ENCODE peak calls at places on chromosomes 12 and 14, in ten cellular contexts. S, C, F, P, T, R, W, X, B and Y are unnamed samples.
A peak's percentile ranks its signal among the peaks of the same experiment; 100 is the strongest.

GRCh38 chr12:133130038-133130807 is at the start of the genes ZNF10 and ZNF891:
- DNase-seq in S (peak; percentile 96), C (peak; percentile 95), F (peak; percentile 98), P (peak; percentile 98), T (peak; percentile 90), R (peak; percentile 99), W (peak; percentile 97), X (peak; percentile 94), B (peak; percentile 99), Y (peak; percentile 93)

GRCh38 chr12:6020930-6021329 is 75.9 kb upstream of the ANO2 start:
- DNase-seq in S (no peak), C (no peak), F (no peak), P (no peak), T (no peak), R (no peak), W (peak; percentile 92), X (no peak), B (no peak), Y (no peak)

GRCh38 chr14:38409081-38409705 is 153.3 kb upstream of the CLEC14A start:
- DNase-seq in S (no peak), C (no peak), F (no peak), P (no peak), T (no peak), R (no peak), W (peak; percentile 30), X (no peak), B (no peak), Y (no peak)

GRCh38 chr12:79424109-79424721 is 266.5 kb downstream of the PAWR start:
- DNase-seq in S (no peak), C (peak; percentile 27), F (no peak), P (peak; percentile 91), T (no peak), R (peak; percentile 97), W (peak; percentile 52), X (no peak), B (no peak), Y (no peak)

GRCh38 chr12:389138-390096 is at the start of gene KDM5A:
- DNase-seq in S (peak; percentile 97), C (peak; percentile 96), F (peak; percentile 91), P (peak; percentile 96), T (no peak), R (no peak), W (no peak), X (peak; percentile 87), B (peak; percentile 91), Y (peak; percentile 63)

GRCh38 chr12:78164154-78164553 is 333.5 kb downstream of the NAV3 start:
- DNase-seq in S (no peak), C (no peak), F (no peak), P (no peak), T (no peak), R (no peak), W (no peak), X (no peak), B (no peak), Y (no peak)

GRCh38 chr12:108912361-108912760 is 32.5 kb downstream of the DAO start:
- DNase-seq in S (no peak), C (no peak), F (no peak), P (no peak), T (no peak), R (no peak), W (no peak), X (no peak), B (no peak), Y (no peak)

GRCh38 chr14:44820230-44820964 is 141.3 kb downstream of the KLHL28 start:
- DNase-seq in S (peak; percentile 59), C (peak; percentile 20), F (no peak), P (no peak), T (no peak), R (no peak), W (no peak), X (no peak), B (no peak), Y (no peak)

GRCh38 chr12:90940872-90941499 is 14.0 kb downstream of the CCER1 start:
- DNase-seq in S (peak; percentile 65), C (peak; percentile 24), F (no peak), P (peak; percentile 73), T (no peak), R (peak; percentile 91), W (peak; percentile 76), X (no peak), B (no peak), Y (no peak)

GRCh38 chr12:47038270-47038748 is 41.1 kb upstream of the PCED1B start:
- DNase-seq in S (no peak), C (no peak), F (no peak), P (peak; percentile 56), T (no peak), R (peak; percentile 97), W (no peak), X (no peak), B (no peak), Y (no peak)

GRCh38 chr12:57826966-57827365 is 8.4 kb upstream of the AVIL start:
- DNase-seq in S (no peak), C (no peak), F (no peak), P (no peak), T (no peak), R (no peak), W (no peak), X (no peak), B (no peak), Y (no peak)

GRCh38 chr12:92955997-92956663 is 27.0 kb upstream of the EEA1 start:
- DNase-seq in S (no peak), C (no peak), F (no peak), P (peak; percentile 82), T (no peak), R (no peak), W (no peak), X (no peak), B (no peak), Y (no peak)

GRCh38 chr14:81401420-81402122 is 1.4 kb upstream of the STON2 start:
- DNase-seq in S (no peak), C (no peak), F (no peak), P (peak; percentile 80), T (no peak), R (no peak), W (no peak), X (no peak), B (no peak), Y (peak; percentile 41)

GRCh38 chr12:25714219-25714984 is 161.3 kb upstream of the LMNTD1 start:
- DNase-seq in S (no peak), C (no peak), F (no peak), P (no peak), T (no peak), R (no peak), W (no peak), X (no peak), B (no peak), Y (no peak)

GRCh38 chr12:96399081-96399918 is 939 bp downstream of the CDK17 start:
- DNase-seq in S (peak; percentile 55), C (peak; percentile 68), F (peak; percentile 65), P (peak; percentile 79), T (peak; percentile 69), R (peak; percentile 81), W (peak; percentile 84), X (peak; percentile 70), B (peak; percentile 78), Y (peak; percentile 45)

GRCh38 chr12:84785281-84785680 is 127.3 kb downstream of the SLC6A15 start:
- DNase-seq in S (no peak), C (no peak), F (no peak), P (no peak), T (no peak), R (no peak), W (no peak), X (no peak), B (no peak), Y (no peak)

GRCh38 chr12:989751-990278 is 1.2 kb upstream of the ERC1 start:
- DNase-seq in S (no peak), C (peak; percentile 21), F (no peak), P (peak; percentile 73), T (peak; percentile 19), R (peak; percentile 78), W (peak; percentile 83), X (no peak), B (peak; percentile 33), Y (no peak)

GRCh38 chr12:45208604-45209487 is 7.0 kb upstream of the ANO6 start:
- DNase-seq in S (no peak), C (no peak), F (no peak), P (peak; percentile 47), T (no peak), R (no peak), W (no peak), X (no peak), B (no peak), Y (no peak)

GRCh38 chr14:105228562-105228961 is 19.8 kb upstream of the BTBD6 start:
- DNase-seq in S (no peak), C (no peak), F (no peak), P (no peak), T (no peak), R (no peak), W (no peak), X (no peak), B (peak; percentile 18), Y (no peak)

GRCh38 chr14:94019329-94019728 is 6.8 kb upstream of the OTUB2 start:
- DNase-seq in S (no peak), C (no peak), F (no peak), P (no peak), T (no peak), R (peak; percentile 45), W (no peak), X (no peak), B (no peak), Y (no peak)

GRCh38 chr12:32292175-32292574 is 107.2 kb upstream of the FGD4 start:
- DNase-seq in S (no peak), C (no peak), F (no peak), P (no peak), T (no peak), R (no peak), W (no peak), X (no peak), B (no peak), Y (no peak)

GRCh38 chr14:55921516-55921915 is 196.7 kb upstream of the PELI2 start:
- DNase-seq in S (no peak), C (no peak), F (no peak), P (no peak), T (no peak), R (peak; percentile 11), W (peak; percentile 92), X (no peak), B (no peak), Y (no peak)

GRCh38 chr12:53989227-53990113 is 4.5 kb downstream of the HOXC10 start:
- DNase-seq in S (peak; percentile 68), C (no peak), F (no peak), P (peak; percentile 82), T (no peak), R (peak; percentile 67), W (peak; percentile 71), X (no peak), B (no peak), Y (no peak)

GRCh38 chr12:82788594-82788993 is 101.9 kb downstream of the TMTC2 start:
- DNase-seq in S (no peak), C (no peak), F (no peak), P (no peak), T (no peak), R (no peak), W (no peak), X (no peak), B (no peak), Y (no peak)

GRCh38 chr14:76405627-76406026 is 29.7 kb downstream of the ESRRB start:
- DNase-seq in S (no peak), C (no peak), F (no peak), P (no peak), T (no peak), R (no peak), W (no peak), X (no peak), B (no peak), Y (no peak)

GRCh38 chr14:52446355-52446754 is 106.0 kb downstream of the TXNDC16 start:
- DNase-seq in S (no peak), C (no peak), F (no peak), P (no peak), T (no peak), R (peak; percentile 13), W (no peak), X (no peak), B (no peak), Y (no peak)

GRCh38 chr14:105411017-105411941 is 8.3 kb upstream of the MTA1 start:
- DNase-seq in S (peak; percentile 62), C (no peak), F (no peak), P (peak; percentile 34), T (no peak), R (peak; percentile 77), W (peak; percentile 81), X (no peak), B (peak; percentile 54), Y (no peak)

GRCh38 chr14:91254456-91254855 is 10.0 kb upstream of the GPR68 start:
- DNase-seq in S (no peak), C (no peak), F (no peak), P (no peak), T (no peak), R (no peak), W (no peak), X (no peak), B (no peak), Y (no peak)